ENCODE peak calls at places on chromosomes 11 and 22, in ten cellular contexts. F, E, R, K, X, C, Q, S, P and O are unnamed samples.

GRCh38 chr11:78633516-78634310 is 59.0 kb upstream of the NARS2 start:
- DNase-seq in K (no peak), P (no peak), C (no peak), S (no peak), E (no peak), Q (no peak), R (no peak), X (no peak), F (no peak), O (no peak)

GRCh38 chr22:33803371-33803770 is 116.9 kb downstream of the LARGE1 start:
- DNase-seq in S (no peak), R (peak; percentile 95), Q (peak; percentile 46), F (peak; percentile 85), P (no peak), E (peak; percentile 94), X (no peak), C (no peak), K (no peak), O (no peak)

GRCh38 chr11:28963189-28963588 is 855.0 kb downstream of the METTL15 start:
- DNase-seq in F (peak; percentile 51), E (peak; percentile 53), P (no peak), S (no peak), Q (no peak), K (no peak), R (peak; percentile 81), X (no peak), C (no peak), O (no peak)

GRCh38 chr11:16278273-16278672 is 78.1 kb downstream of the SOX6 start:
- DNase-seq in R (no peak), E (no peak), S (no peak), X (no peak), K (no peak), F (no peak), P (no peak), Q (no peak), C (no peak), O (no peak)

GRCh38 chr11:107496011-107496410 is 38.4 kb upstream of the CWF19L2 start:
- DNase-seq in K (no peak), P (peak; percentile 3), E (peak; percentile 95), X (peak; percentile 21), R (peak; percentile 86), C (no peak), Q (no peak), S (no peak), F (peak; percentile 95), O (no peak)

GRCh38 chr11:87417951-87418350 is 380.2 kb downstream of the TMEM135 start:
- DNase-seq in X (no peak), E (no peak), F (no peak), S (no peak), P (no peak), R (no peak), Q (no peak), K (no peak), C (no peak), O (no peak)

GRCh38 chr11:64176751-64177150 is 9.2 kb upstream of the STIP1 start:
- DNase-seq in K (no peak), F (no peak), S (no peak), C (no peak), E (no peak), Q (no peak), R (no peak), P (no peak), X (no peak), O (no peak)

GRCh38 chr11:76787911-76788596 is 4.9 kb downstream of the TSKU start:
- DNase-seq in F (peak; percentile 38), Q (peak; percentile 57), S (no peak), P (peak; percentile 81), X (peak; percentile 75), R (peak; percentile 96), E (peak; percentile 64), K (peak; percentile 17), C (no peak), O (no peak)

GRCh38 chr11:6571434-6572008 is 31.9 kb downstream of the RRP8 start:
- DNase-seq in E (no peak), S (no peak), P (no peak), C (no peak), X (no peak), R (no peak), F (no peak), K (no peak), Q (no peak), O (no peak)

GRCh38 chr11:6570691-6571427 is 32.6 kb downstream of the RRP8 start:
- DNase-seq in X (no peak), C (no peak), S (no peak), Q (no peak), P (no peak), F (no peak), E (no peak), K (no peak), R (no peak), O (no peak)

GRCh38 chr11:6574816-6575715 is 28.4 kb downstream of the RRP8 start:
- DNase-seq in K (no peak), C (no peak), Q (no peak), P (no peak), R (no peak), E (no peak), F (no peak), S (no peak), X (no peak), O (no peak)

GRCh38 chr11:6569706-6570105 is 33.7 kb downstream of the RRP8 start:
- DNase-seq in R (no peak), F (no peak), C (no peak), X (no peak), P (no peak), Q (no peak), K (no peak), E (no peak), S (no peak), O (no peak)

DNA sequence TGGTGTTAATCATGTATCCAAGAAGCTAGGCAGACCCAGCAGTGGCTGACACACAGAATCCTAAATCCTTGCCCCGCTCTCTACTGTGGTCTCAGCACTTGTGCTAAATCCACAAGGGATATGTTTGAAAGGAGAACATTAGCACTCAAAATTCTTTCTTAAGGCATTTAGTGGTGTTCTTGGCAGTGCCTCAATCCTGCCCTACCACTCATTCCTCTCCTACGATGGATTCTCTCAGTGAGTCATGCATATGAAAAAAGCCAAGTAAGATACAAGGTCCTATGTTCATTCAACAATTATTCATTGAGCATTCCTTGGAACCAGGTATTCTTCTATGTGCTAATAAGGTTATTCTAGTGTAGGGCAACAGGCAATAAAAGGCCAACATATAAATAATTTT is 31.2 kb downstream of the RRP8 start:
- DNase-seq in E (peak; percentile 89), S (no peak), X (no peak), Q (no peak), F (peak; percentile 81), R (peak; percentile 79), K (no peak), P (no peak), C (no peak), O (no peak)
- H3K4me3 ChIP-seq in E (no peak overlapping the region), S (no peak overlapping the region), X (no peak overlapping the region), Q (no peak overlapping the region), F (no peak overlapping the region), R (no peak overlapping the region), K (no peak overlapping the region), P (no peak overlapping the region), C (no peak overlapping the region), O (no peak overlapping the region)

DNA sequence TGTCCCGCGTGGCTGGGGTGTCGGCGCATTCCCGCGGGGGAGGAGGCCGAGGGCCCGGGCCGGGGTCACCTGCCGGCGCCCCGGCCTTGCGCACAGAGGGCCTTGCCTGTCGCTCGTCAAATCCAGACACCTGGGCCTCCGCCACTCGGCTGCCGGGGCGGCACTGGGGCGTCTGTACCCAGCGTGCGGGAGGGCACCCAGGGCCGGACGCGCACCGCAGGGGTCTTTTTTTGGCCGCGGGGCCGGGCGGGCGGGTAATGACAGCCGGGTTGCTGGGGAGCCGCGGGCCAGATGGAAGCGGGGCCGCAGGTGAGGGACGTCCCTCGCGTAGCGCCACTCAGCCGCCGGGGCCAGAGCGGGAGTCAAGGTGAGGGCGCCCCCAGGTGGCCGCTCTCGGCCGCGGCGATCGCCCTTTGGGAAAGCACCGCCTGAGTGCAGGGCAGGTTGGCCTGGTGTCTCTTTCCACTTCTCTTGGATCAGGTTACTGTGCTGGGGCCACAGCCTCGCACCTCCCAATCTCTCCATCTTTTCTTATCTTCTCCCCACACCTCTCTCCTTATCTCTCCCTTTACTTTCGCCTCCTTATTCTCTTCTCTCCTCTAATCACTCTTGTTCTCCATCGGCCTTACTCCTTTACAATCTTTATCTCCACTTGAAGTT is 3.5 kb downstream of the PHLDB1 start:
- DNase-seq in E (peak; percentile 64), F (peak; percentile 80), C (peak; percentile 81), X (peak; percentile 34), K (peak; percentile 87), P (peak; percentile 67), S (peak; percentile 78), R (peak; percentile 77), Q (peak; percentile 92), O (no peak)
- H3K4me3 ChIP-seq in E (peak overlapping the region; percentile 80), F (peak overlapping the region; percentile 96), C (peak overlapping the region; percentile 63), X (no peak overlapping the region), K (peak overlapping the region; percentile 43), P (no peak overlapping the region), S (peak overlapping the region; percentile 61), R (peak overlapping the region; percentile 87), Q (peak overlapping the region; percentile 19), O (no peak overlapping the region)

GRCh38 chr11:85668157-85668556 is 3.2 kb upstream of the CREBZF start:
- DNase-seq in X (no peak), S (no peak), K (no peak), C (no peak), Q (no peak), R (no peak), E (no peak), P (no peak), F (no peak), O (no peak)

GRCh38 chr11:85664561-85665481 is at the start of gene CREBZF:
- DNase-seq in R (peak; percentile 97), K (peak; percentile 95), C (peak; percentile 96), X (peak; percentile 85), E (peak; percentile 95), P (peak; percentile 93), S (peak; percentile 91), Q (peak; percentile 97), F (peak; percentile 96), O (peak; percentile 84)

GRCh38 chr11:85663781-85664560 is 958 bp downstream of the CREBZF start:
- DNase-seq in X (peak; percentile 50), P (peak; percentile 70), Q (peak; percentile 89), F (peak; percentile 56), R (peak; percentile 47), K (peak; percentile 94), S (peak; percentile 90), E (peak; percentile 32), C (peak; percentile 81), O (peak; percentile 31)

GRCh38 chr11:85666687-85667086 is 1.8 kb upstream of the CREBZF start:
- DNase-seq in C (no peak), X (peak; percentile 59), K (no peak), Q (no peak), E (no peak), R (no peak), P (no peak), F (no peak), S (no peak), O (no peak)

DNA sequence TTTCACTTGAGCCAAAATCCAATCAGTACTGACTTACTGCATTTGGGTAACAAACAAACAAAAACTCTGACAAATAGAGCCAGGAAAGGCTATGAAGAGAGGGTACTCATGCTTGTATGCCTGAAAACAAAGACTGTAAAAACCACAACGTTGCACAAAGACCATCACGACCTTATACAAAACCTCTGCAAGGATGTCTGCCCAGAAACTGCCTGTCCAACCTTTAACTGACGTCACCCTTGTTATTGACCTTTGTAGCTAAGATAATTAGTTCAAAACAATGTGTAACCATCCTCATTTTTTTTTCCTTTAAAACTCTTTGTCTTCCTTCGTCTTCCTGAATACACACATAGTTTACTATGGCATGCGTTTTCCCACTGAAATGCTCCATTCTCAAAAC is 827 bp upstream of the CREBZF start:
- DNase-seq in P (no peak), X (no peak), F (no peak), K (no peak), E (no peak), S (no peak), Q (peak; percentile 12), R (no peak), C (no peak), O (no peak)
- H3K4me3 ChIP-seq in P (no peak overlapping the region), X (peak overlapping the region; percentile 95), F (no peak overlapping the region), K (no peak overlapping the region), E (no peak overlapping the region), S (no peak overlapping the region), Q (no peak overlapping the region), R (no peak overlapping the region), C (no peak overlapping the region), O (no peak overlapping the region)

GRCh38 chr22:38213319-38214247 is 11.8 kb downstream of the MAFF start:
- DNase-seq in P (no peak), F (no peak), Q (no peak), S (no peak), R (no peak), X (no peak), C (no peak), E (no peak), K (no peak), O (no peak)
- H3K4me3 ChIP-seq in P (no peak overlapping the region), F (no peak overlapping the region), Q (no peak overlapping the region), S (peak overlapping the region; percentile 30), R (peak overlapping the region; percentile 54), X (no peak overlapping the region), C (peak overlapping the region; percentile 53), E (no peak overlapping the region), K (no peak overlapping the region), O (peak overlapping the region; percentile 53)